ENCODE peak calls at places on chromosomes 6 and 20, in eight cellular contexts. R is iPS DF 6.9; W is astrocyte of the cerebellum; O is NB4; D is adrenal gland; N is CD4-positive, alpha-beta memory T cell; M is AG04450; Z is heart left ventricle. G is an unnamed sample.

GRCh38 chr20:48405909-48406308 is 421.9 kb downstream of the PREX1 start:
- DNase-seq in Z (no peak), N (no peak), O (no peak), R (no peak), D (no peak), M (no peak), W (no peak), G (no peak)

GRCh38 chr6:38876470-38876869 is 161.4 kb downstream of the DNAH8 start:
- DNase-seq in W (peak; percentile 64), D (no peak), M (no peak), O (no peak), N (peak; percentile 70), R (no peak), Z (no peak), G (no peak)

GRCh38 chr20:50798650-50799049 is 3.8 kb downstream of the BCAS4 start:
- DNase-seq in N (no peak), Z (no peak), R (no peak), D (no peak), W (no peak), O (no peak), M (no peak), G (no peak)

GRCh38 chr6:113184291-113184690 is 672.9 kb upstream of the MARCKS start:
- DNase-seq in Z (no peak), N (no peak), D (no peak), W (peak; percentile 63), O (no peak), R (no peak), M (peak; percentile 63), G (no peak)

GRCh38 chr6:91669154-91669903 is 1082.5 kb upstream of the MAP3K7 start:
- DNase-seq in R (no peak), D (no peak), Z (no peak), O (no peak), M (no peak), N (no peak), W (no peak), G (no peak)

GRCh38 chr6:170404036-170404435 is 97.5 kb downstream of the FAM120B start:
- DNase-seq in W (no peak), R (no peak), N (no peak), O (no peak), D (no peak), M (no peak), Z (no peak), G (no peak)

GRCh38 chr6:149046822-149047246 is 270.7 kb upstream of the TAB2 start:
- DNase-seq in W (peak; percentile 58), O (no peak), R (no peak), M (no peak), D (no peak), N (no peak), Z (no peak), G (no peak)

GRCh38 chr6:43113431-43114260 is 37.5 kb downstream of the PTK7 start:
- DNase-seq in R (no peak), W (no peak), N (no peak), M (no peak), D (no peak), Z (no peak), O (no peak), G (no peak)

GRCh38 chr6:18034798-18035202 is 47.4 kb upstream of the KIF13A start:
- DNase-seq in Z (no peak), W (no peak), M (no peak), O (peak; percentile 32), R (no peak), D (no peak), N (no peak), G (no peak)

GRCh38 chr6:117908246-117909107 is 1.4 kb downstream of the SLC35F1 start:
- DNase-seq in O (no peak), W (no peak), R (no peak), D (no peak), N (no peak), M (no peak), Z (no peak), G (no peak)

GRCh38 chr6:169618526-169619490 is 83.0 kb downstream of the WDR27 start:
- DNase-seq in O (no peak), M (peak; percentile 82), R (no peak), D (no peak), N (no peak), W (peak; percentile 84), Z (no peak), G (no peak)

GRCh38 chr6:16409531-16410441 is 171.4 kb downstream of the GMPR start:
- DNase-seq in D (peak; percentile 72), N (peak; percentile 45), W (peak; percentile 44), R (peak; percentile 29), O (peak; percentile 65), Z (no peak), M (no peak), G (peak; percentile 27)

GRCh38 chr6:87901613-87902012 is 146.0 kb upstream of the SPACA1 start:
- DNase-seq in M (no peak), N (no peak), D (no peak), O (no peak), R (no peak), Z (no peak), W (no peak), G (no peak)

DNA sequence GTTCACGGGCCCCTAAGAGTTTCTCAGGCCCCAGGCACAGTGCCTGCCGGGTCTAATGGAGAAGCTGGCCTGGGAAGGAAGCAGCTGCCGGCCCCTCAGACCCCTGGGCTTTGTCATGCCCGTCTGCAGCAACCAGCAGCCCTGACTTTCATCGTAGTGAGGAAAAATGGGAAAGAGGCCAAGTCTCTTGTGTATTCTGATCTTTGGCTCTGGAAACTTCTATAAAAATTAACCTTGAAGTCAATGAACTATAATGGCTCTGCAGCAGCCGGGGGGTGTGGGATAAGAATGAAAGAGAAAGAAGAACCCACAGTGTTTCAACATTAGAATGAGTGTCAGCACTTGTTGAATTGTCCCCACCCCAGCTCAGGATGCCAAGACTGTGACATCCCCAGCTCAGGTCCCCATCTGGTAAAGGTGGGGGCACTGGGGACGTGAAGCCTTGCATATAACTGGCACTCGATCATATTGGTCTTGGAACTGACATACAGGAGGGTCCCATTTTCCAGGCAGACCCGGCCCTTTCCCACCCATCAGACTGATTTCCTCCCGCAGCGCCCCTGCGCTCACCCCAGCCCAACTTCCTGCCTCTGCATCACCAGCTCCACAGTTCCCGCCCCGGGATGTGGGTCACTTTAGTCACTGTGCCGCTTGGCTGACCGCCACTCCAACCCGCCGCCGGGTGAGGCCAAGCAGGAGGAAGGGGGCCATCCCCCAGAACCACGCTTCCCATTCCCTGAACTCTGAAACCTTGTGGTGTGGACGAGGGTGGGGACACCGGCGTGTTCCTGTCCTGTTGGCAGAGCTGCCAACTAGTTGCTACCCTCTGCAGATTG is 12.7 kb downstream of the TGM2 start:
- DNase-seq in D (peak; percentile 94), R (no peak), Z (peak; percentile 93), N (no peak), O (peak; percentile 19), M (no peak), W (peak; percentile 45), G (no peak)
- H3K4me3 ChIP-seq in D (no peak overlapping the region), R (no peak overlapping the region), Z (peak overlapping the region; percentile 12), N (no peak overlapping the region), O (no peak overlapping the region), M (no peak overlapping the region), W (no peak overlapping the region), G (no peak overlapping the region)

DNA sequence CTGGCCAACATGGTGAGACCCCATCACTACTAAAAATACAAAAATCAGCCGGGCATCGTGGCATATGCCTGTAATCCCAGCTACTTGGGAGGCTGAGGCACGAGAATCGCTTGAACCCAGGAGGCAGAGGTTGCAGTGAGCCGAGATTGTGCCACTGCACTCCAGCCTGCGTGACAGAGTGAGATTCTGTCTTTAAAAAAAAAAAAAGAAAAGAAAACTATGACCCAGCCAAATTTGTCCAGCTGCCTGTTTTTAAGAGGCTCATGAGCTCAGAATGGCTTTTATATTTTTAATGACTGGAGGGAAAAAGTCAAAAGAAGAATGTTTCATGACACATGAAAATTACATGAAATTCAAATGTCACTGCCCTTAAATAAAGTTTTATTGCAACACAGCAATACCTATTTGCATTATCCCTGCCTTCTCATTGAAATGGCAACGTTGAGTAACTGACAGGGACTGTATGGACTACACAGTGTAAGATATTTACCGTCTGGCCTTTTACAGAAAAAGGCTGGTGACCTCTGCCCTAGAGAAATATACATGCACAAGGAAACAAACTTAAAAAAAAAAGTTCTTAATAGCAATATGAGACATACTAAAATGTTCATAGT is 11.3 kb downstream of the SENP6 start:
- DNase-seq in Z (no peak), N (no peak), R (no peak), D (no peak), W (no peak), O (no peak), M (no peak), G (no peak)
- H3K4me3 ChIP-seq in Z (no peak overlapping the region), N (peak overlapping the region; percentile 32), R (no peak overlapping the region), D (no peak overlapping the region), W (no peak overlapping the region), O (no peak overlapping the region), M (no peak overlapping the region), G (peak overlapping the region; percentile 4)

GRCh38 chr6:140897804-140898573 is 1234.7 kb upstream of the GJE1 start:
- DNase-seq in R (no peak), Z (no peak), M (no peak), O (peak; percentile 87), D (no peak), N (no peak), W (no peak), G (no peak)
- H3K4me3 ChIP-seq in R (no peak overlapping the region), Z (peak overlapping the region; percentile 5), M (no peak overlapping the region), O (peak overlapping the region; percentile 85), D (no peak overlapping the region), N (no peak overlapping the region), W (no peak overlapping the region), G (no peak overlapping the region)

GRCh38 chr6:111541720-111542065 is 58.7 kb upstream of the REV3L start:
- DNase-seq in Z (no peak), D (no peak), M (no peak), W (no peak), O (no peak), R (no peak), N (no peak), G (no peak)

GRCh38 chr6:111533087-111533784 is 50.2 kb upstream of the REV3L start:
- DNase-seq in D (peak; percentile 80), N (peak; percentile 11), M (no peak), R (no peak), W (no peak), O (no peak), Z (no peak), G (no peak)

GRCh38 chr6:111534366-111534765 is 51.3 kb upstream of the REV3L start:
- DNase-seq in O (peak; percentile 61), D (peak; percentile 78), M (no peak), Z (no peak), W (peak; percentile 33), R (no peak), N (no peak), G (no peak)

GRCh38 chr6:111540971-111541719 is 58.1 kb upstream of the REV3L start:
- DNase-seq in R (no peak), N (no peak), W (no peak), Z (no peak), M (no peak), O (no peak), D (no peak), G (no peak)

GRCh38 chr6:111536888-111537287 is 53.9 kb upstream of the REV3L start:
- DNase-seq in R (no peak), O (peak; percentile 93), N (no peak), W (no peak), M (no peak), Z (no peak), D (peak; percentile 43), G (no peak)
- H3K4me3 ChIP-seq in R (no peak overlapping the region), O (peak overlapping the region; percentile 27), N (no peak overlapping the region), W (no peak overlapping the region), M (no peak overlapping the region), Z (no peak overlapping the region), D (no peak overlapping the region), G (no peak overlapping the region)

G was measured in effector memory CD4-positive, alpha-beta T cell.